ENCODE peak calls at places on chromosome 21, in nine cellular contexts. L is neural progenitor cell; T is mammary epithelial cell; D is CD8-positive, alpha-beta T cell; B is HepG2; K is K562; X is left ventricle myocardium inferior; U is brain microvascular endothelial cell; G is dorsolateral prefrontal cortex. H is an unnamed sample.
A peak's percentile ranks its signal among the peaks of the same experiment; 100 is the strongest.

GRCh38 chr21:27246741-27247140 is 279.9 kb upstream of the ADAMTS5 start:
- DNase-seq in L (no peak), T (no peak), D (no peak), B (no peak), K (no peak), X (no peak), U (peak; percentile 80), G (no peak), H (no peak)

GRCh38 chr21:28445081-28445830 is 547.4 kb downstream of the LTN1 start:
- DNase-seq in L (no peak), T (peak; percentile 23), D (no peak), B (no peak), K (no peak), X (no peak), U (peak; percentile 52), G (no peak), H (no peak)

GRCh38 chr21:45818904-45819285 is 162.7 kb upstream of the COL6A1 start:
- DNase-seq in L (no peak), T (peak; percentile 78), D (peak; percentile 43), B (peak; percentile 73), K (no peak), X (no peak), U (peak; percentile 89), G (no peak), H (no peak)

GRCh38 chr21:28959367-28960099 is 33.1 kb downstream of the LTN1 start:
- DNase-seq in L (no peak), T (peak; percentile 39), D (no peak), B (peak; percentile 2), K (peak; percentile 6), X (no peak), U (peak; percentile 68), G (no peak), H (no peak)

GRCh38 chr21:25772680-25773079 is 37.9 kb downstream of the GABPA start:
- DNase-seq in L (no peak), T (no peak), D (no peak), B (no peak), K (no peak), X (no peak), U (no peak), G (no peak), H (no peak)

GRCh38 chr21:44494418-44494817 is 39.1 kb downstream of the LRRC3 start:
- DNase-seq in L (no peak), T (no peak), D (no peak), B (no peak), K (no peak), X (no peak), U (no peak), G (peak; percentile 9), H (peak; percentile 24)

GRCh38 chr21:29431680-29432079 is 133.0 kb downstream of the BACH1 start:
- DNase-seq in L (no peak), T (no peak), D (no peak), B (no peak), K (no peak), X (no peak), U (no peak), G (no peak), H (no peak)

GRCh38 chr21:35649186-35649585 is 411.1 kb downstream of the SETD4 start:
- DNase-seq in L (no peak), T (peak; percentile 36), D (no peak), B (no peak), K (no peak), X (no peak), U (peak; percentile 35), G (no peak), H (no peak)

GRCh38 chr21:45142916-45143315 is 68.5 kb downstream of the ADARB1 start:
- DNase-seq in L (no peak), T (no peak), D (no peak), B (no peak), K (no peak), X (no peak), U (no peak), G (no peak), H (no peak)

DNA sequence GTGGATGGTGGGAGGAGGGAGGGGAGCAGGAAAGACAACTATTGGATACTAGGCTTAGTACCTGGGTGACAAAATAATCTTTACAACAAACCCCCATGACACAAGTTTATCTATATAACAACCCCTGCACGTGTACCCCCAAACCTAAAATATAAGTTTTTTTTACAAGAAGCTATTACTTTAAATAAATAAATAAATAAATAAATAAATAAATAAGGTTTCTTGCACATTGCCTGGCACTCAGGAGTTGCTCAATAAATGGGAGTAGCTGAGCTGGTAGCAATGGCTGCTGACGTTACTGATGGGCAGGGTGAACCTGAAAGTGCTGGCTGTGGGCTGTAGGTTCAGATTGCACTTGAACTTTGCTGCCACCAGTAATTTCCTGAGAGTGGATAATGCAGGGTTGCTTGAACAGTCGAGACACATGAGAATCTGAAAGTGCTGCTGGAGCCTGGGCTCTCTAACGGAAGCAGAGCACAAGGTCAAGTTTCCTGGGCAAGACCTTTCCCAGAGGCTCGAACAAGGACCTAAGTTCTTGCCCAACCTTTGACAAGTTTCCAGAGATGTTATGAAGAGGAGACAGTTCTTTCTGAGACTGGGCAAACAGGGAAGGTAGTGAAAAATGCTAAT is 14.8 kb upstream of the KCNE2 start:
- DNase-seq in L (no peak), T (no peak), D (no peak), B (no peak), K (no peak), X (no peak), U (no peak), G (no peak), H (no peak)
- H3K27me3 ChIP-seq in L (no peaks in the 10 kb centered on the region), T (peaks cover 4% of the 10 kb centered on the region), D (no peaks in the 10 kb centered on the region), B (peaks cover 28% of the 10 kb centered on the region), K (peaks cover 29% of the 10 kb centered on the region), X (peaks cover 6% of the 10 kb centered on the region), U (no peaks in the 10 kb centered on the region), G (no peaks in the 10 kb centered on the region), H (no peaks in the 10 kb centered on the region)

GRCh38 chr21:43359081-43359822 is 67.7 kb downstream of the SIK1 start:
- DNase-seq in L (no peak), T (no peak), D (no peak), B (no peak), K (no peak), X (no peak), U (no peak), G (no peak), H (no peak)

GRCh38 chr21:43361127-43361492 is 65.8 kb downstream of the SIK1 start:
- DNase-seq in L (no peak), T (peak; percentile 50), D (no peak), B (no peak), K (no peak), X (peak; percentile 58), U (peak; percentile 44), G (no peak), H (no peak)

GRCh38 chr21:43362306-43362927 is 64.5 kb downstream of the SIK1 start:
- DNase-seq in L (peak; percentile 48), T (peak; percentile 68), D (peak; percentile 80), B (no peak), K (no peak), X (peak; percentile 84), U (peak; percentile 76), G (peak; percentile 60), H (peak; percentile 95)

GRCh38 chr21:43361493-43362296 is 65.2 kb downstream of the SIK1 start:
- DNase-seq in L (no peak), T (peak; percentile 93), D (peak; percentile 41), B (no peak), K (no peak), X (peak; percentile 72), U (peak; percentile 82), G (no peak), H (peak; percentile 87)

GRCh38 chr21:43360441-43361126 is 66.3 kb downstream of the SIK1 start:
- DNase-seq in L (no peak), T (no peak), D (no peak), B (no peak), K (no peak), X (no peak), U (no peak), G (no peak), H (no peak)
- H3K27ac ChIP-seq in L (no peak overlapping the region), T (peak overlapping the region; percentile 95), D (no peak overlapping the region), B (no peak overlapping the region), K (no peak overlapping the region), X (peak overlapping the region; percentile 92), U (no peak overlapping the region), G (peak overlapping the region; percentile 86), H (peak overlapping the region; percentile 89)

GRCh38 chr21:36686955-36687354 is 12.0 kb upstream of the SIM2 start:
- DNase-seq in L (no peak), T (no peak), D (no peak), B (no peak), K (no peak), X (no peak), U (no peak), G (no peak), H (no peak)
- H3K27me3 ChIP-seq in L (peaks cover 100% of the 10 kb centered on the region), T (peaks cover 18% of the 10 kb centered on the region), D (peaks cover 20% of the 10 kb centered on the region), B (peaks cover 53% of the 10 kb centered on the region), K (peaks cover 24% of the 10 kb centered on the region), X (peaks cover 91% of the 10 kb centered on the region), U (peaks cover 58% of the 10 kb centered on the region), G (peaks cover 9% of the 10 kb centered on the region), H (peaks cover 94% of the 10 kb centered on the region)

GRCh38 chr21:39071623-39072214 is 111.5 kb downstream of the PSMG1 start:
- DNase-seq in L (no peak), T (no peak), D (no peak), B (peak; percentile 90), K (no peak), X (no peak), U (peak; percentile 29), G (no peak), H (no peak)
- H3K27ac ChIP-seq in L (no peak overlapping the region), T (no peak overlapping the region), D (no peak overlapping the region), B (peak overlapping the region; percentile 53), K (no peak overlapping the region), X (peak overlapping the region; percentile 39), U (no peak overlapping the region), G (no peak overlapping the region), H (peak overlapping the region; percentile 30)

GRCh38 chr21:31877558-31877957 is 4.7 kb downstream of the HUNK start:
- DNase-seq in L (no peak), T (no peak), D (no peak), B (no peak), K (no peak), X (no peak), U (no peak), G (no peak), H (peak; percentile 25)

GRCh38 chr21:31879251-31879650 is 6.4 kb downstream of the HUNK start:
- DNase-seq in L (no peak), T (no peak), D (no peak), B (no peak), K (no peak), X (no peak), U (no peak), G (no peak), H (peak; percentile 29)

GRCh38 chr21:31878831-31879230 is 6.0 kb downstream of the HUNK start:
- DNase-seq in L (no peak), T (no peak), D (no peak), B (no peak), K (no peak), X (no peak), U (no peak), G (no peak), H (no peak)

GRCh38 chr21:31879911-31880310 is 7.1 kb downstream of the HUNK start:
- DNase-seq in L (no peak), T (no peak), D (no peak), B (no peak), K (no peak), X (no peak), U (no peak), G (no peak), H (peak; percentile 8)

GRCh38 chr21:31880816-31881215 is 8.0 kb downstream of the HUNK start:
- DNase-seq in L (no peak), T (no peak), D (no peak), B (no peak), K (no peak), X (no peak), U (no peak), G (no peak), H (peak; percentile 28)
- H3K27me3 ChIP-seq in L (no peaks in the 10 kb centered on the region), T (no peaks in the 10 kb centered on the region), D (no peaks in the 10 kb centered on the region), B (no peaks in the 10 kb centered on the region), K (peaks cover 25% of the 10 kb centered on the region), X (peaks cover 58% of the 10 kb centered on the region), U (peaks cover 2% of the 10 kb centered on the region), G (no peaks in the 10 kb centered on the region), H (no peaks in the 10 kb centered on the region)

H was measured in spleen.